ENCODE peak calls at places on chromosomes 11 and 22, in seven cellular contexts. Q is transverse colon, R is H9, P is PC-9, K is lung, S is right atrium auricular region, D is HL-60. Z is an unnamed sample. For H3K27me3, the result is how much of the 10 kb centered on the place peaks cover.

GRCh38 chr11:117833401-117833891 is 8.9 kb upstream of the FXYD2 start:
- DNase-seq in Q (peak), R (peak), P (peak), K (peak), S (no peak), D (no peak), Z (no peak)

GRCh38 chr11:133127746-133128145 is 404.6 kb downstream of the OPCML start:
- DNase-seq in Q (no peak), R (no peak), P (no peak), K (no peak), S (no peak), D (no peak), Z (no peak)

GRCh38 chr11:102513869-102514268 is 16.7 kb downstream of the MMP7 start:
- DNase-seq in Q (peak), R (no peak), P (no peak), K (peak), S (no peak), D (peak), Z (no peak)

GRCh38 chr11:65611028-65611757 is 2.8 kb downstream of the MAP3K11 start:
- DNase-seq in Q (no peak), R (no peak), P (no peak), K (peak), S (no peak), D (peak), Z (no peak)

GRCh38 chr11:118643142-118643994 is 36.0 kb downstream of the PHLDB1 start:
- DNase-seq in Q (no peak), R (no peak), P (no peak), K (no peak), S (no peak), D (no peak), Z (no peak)

GRCh38 chr11:19714093-19714386 is 1.4 kb downstream of the NAV2 start:
- DNase-seq in Q (no peak), R (no peak), P (no peak), K (no peak), S (no peak), D (no peak), Z (no peak)

GRCh38 chr11:119512373-119512772 is 89.4 kb upstream of the THY1 start:
- DNase-seq in Q (no peak), R (no peak), P (no peak), K (no peak), S (no peak), D (no peak), Z (peak)

GRCh38 chr11:62540804-62541671 is 5.6 kb downstream of the AHNAK start:
- DNase-seq in Q (peak), R (no peak), P (no peak), K (no peak), S (no peak), D (no peak), Z (peak)

GRCh38 chr11:66739983-66740382 is 11.0 kb upstream of the SPTBN2 start:
- DNase-seq in Q (no peak), R (no peak), P (no peak), K (no peak), S (no peak), D (no peak), Z (no peak)

GRCh38 chr11:60396790-60397189 is 531 bp downstream of the MS4A14 start:
- DNase-seq in Q (no peak), R (no peak), P (no peak), K (no peak), S (no peak), D (peak), Z (peak)

GRCh38 chr22:29307658-29308147 is 1.3 kb downstream of the GAS2L1 start:
- DNase-seq in Q (no peak), R (no peak), P (no peak), K (no peak), S (no peak), D (no peak), Z (no peak)

GRCh38 chr11:76524919-76525318 is 80.1 kb downstream of the EMSY start:
- DNase-seq in Q (no peak), R (no peak), P (peak), K (peak), S (peak), D (no peak), Z (no peak)

GRCh38 chr11:114846040-114846791 is 167.9 kb downstream of the NXPE2 start:
- DNase-seq in Q (no peak), R (peak), P (no peak), K (peak), S (no peak), D (peak), Z (no peak)

GRCh38 chr22:30572840-30573593 is 1.4 kb downstream of the GAL3ST1 start:
- DNase-seq in Q (peak), R (no peak), P (no peak), K (no peak), S (no peak), D (no peak), Z (no peak)

GRCh38 chr11:118142081-118142480 is 10.5 kb downstream of the SCN4B start:
- DNase-seq in Q (no peak), R (no peak), P (peak), K (no peak), S (no peak), D (no peak), Z (no peak)

GRCh38 chr11:118148240-118148639 is 4.4 kb downstream of the SCN4B start:
- DNase-seq in Q (no peak), R (no peak), P (no peak), K (no peak), S (no peak), D (no peak), Z (no peak)

GRCh38 chr22:17965538-17966402 is 58.6 kb downstream of the MICAL3 start:
- DNase-seq in Q (no peak), R (no peak), P (no peak), K (no peak), S (no peak), D (no peak), Z (no peak)

GRCh38 chr22:26169312-26170111 is at the start of gene SEZ6L:
- DNase-seq in Q (no peak), R (peak), P (no peak), K (no peak), S (no peak), D (peak), Z (peak)

GRCh38 chr11:38553033-38553432 is 1955.0 kb upstream of the RAG2 start:
- DNase-seq in Q (no peak), R (no peak), P (no peak), K (no peak), S (no peak), D (no peak), Z (no peak)

GRCh38 chr11:15278129-15278528 is 163.4 kb downstream of the INSC start:
- DNase-seq in Q (no peak), R (no peak), P (no peak), K (no peak), S (no peak), D (no peak), Z (no peak)

GRCh38 chr11:4881860-4882500 is at the start of gene OR51T1:
- DNase-seq in Q (no peak), R (no peak), P (no peak), K (no peak), S (no peak), D (no peak), Z (no peak)

GRCh38 chr11:130872961-130873360 is 43.3 kb downstream of the SNX19 start:
- DNase-seq in Q (no peak), R (no peak), P (no peak), K (no peak), S (no peak), D (no peak), Z (no peak)

GRCh38 chr11:102615077-102615893 is 9.8 kb downstream of the MMP20 start:
- DNase-seq in Q (no peak), R (no peak), P (no peak), K (no peak), S (no peak), D (no peak), Z (no peak)

GRCh38 chr11:126662055-126662790 is 306.7 kb downstream of the ST3GAL4 start:
- DNase-seq in Q (no peak), R (no peak), P (no peak), K (no peak), S (no peak), D (no peak), Z (no peak)

GRCh38 chr22:24466831-24467249 is 28.3 kb upstream of the UPB1 start:
- DNase-seq in Q (no peak), R (no peak), P (peak), K (no peak), S (no peak), D (peak), Z (no peak)

GRCh38 chr11:86041975-86042378 is 26.9 kb downstream of the PICALM start:
- DNase-seq in Q (peak), R (peak), P (peak), K (peak), S (peak), D (peak), Z (peak)

GRCh38 chr11:126718319-126718718 is 282.3 kb downstream of the KIRREL3 start:
- DNase-seq in Q (no peak), R (no peak), P (no peak), K (no peak), S (no peak), D (no peak), Z (no peak)

DNA sequence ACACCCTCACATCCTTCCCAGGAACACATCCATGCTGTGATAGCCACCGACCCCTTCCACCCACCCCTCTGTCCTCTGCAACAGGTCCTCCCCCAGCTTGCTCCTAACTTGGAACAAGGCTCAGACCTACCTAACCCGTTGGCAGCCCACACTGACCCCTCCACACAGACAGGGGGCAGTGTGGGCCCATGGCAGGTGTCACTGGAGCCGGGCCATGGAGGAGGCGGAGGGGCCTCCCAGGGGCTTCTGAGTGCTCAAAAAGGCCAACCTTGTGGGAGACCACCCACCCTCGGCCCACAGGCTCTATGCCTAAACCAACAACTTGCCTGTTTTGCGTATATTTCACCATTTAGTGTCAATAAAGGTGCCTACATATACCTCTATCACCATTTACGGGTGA is 57.0 kb downstream of the CERK start:
- DNase-seq in Q (no peak), R (no peak), P (no peak), K (no peak), S (no peak), D (no peak), Z (no peak)
- TF ChIP-seq CTCF in Q (peak), R (no peak), P (peak), K (no peak), S (peak), D (peak), Z (peak)

GRCh38 chr11:44329472-44330230 is 19.7 kb upstream of the ALX4 start:
- DNase-seq in Q (no peak), R (no peak), P (no peak), K (no peak), S (no peak), D (no peak), Z (no peak)
- H3K27me3 ChIP-seq in Q (half or more), R (under half), P (half or more), K (under half), S (under half), D (under half), Z (under half)

GRCh38 chr22:50454556-50455075 is 20.2 kb downstream of the SBF1 start:
- DNase-seq in Q (no peak), R (no peak), P (no peak), K (no peak), S (no peak), D (no peak), Z (no peak)

GRCh38 chr22:50459016-50459415 is 15.8 kb downstream of the SBF1 start:
- DNase-seq in Q (no peak), R (no peak), P (no peak), K (no peak), S (no peak), D (no peak), Z (no peak)

GRCh38 chr22:50455201-50455600 is 19.6 kb downstream of the SBF1 start:
- DNase-seq in Q (no peak), R (no peak), P (no peak), K (no peak), S (no peak), D (no peak), Z (no peak)

GRCh38 chr22:50456026-50456425 is 18.8 kb downstream of the SBF1 start:
- DNase-seq in Q (no peak), R (no peak), P (no peak), K (no peak), S (no peak), D (no peak), Z (no peak)

DNA sequence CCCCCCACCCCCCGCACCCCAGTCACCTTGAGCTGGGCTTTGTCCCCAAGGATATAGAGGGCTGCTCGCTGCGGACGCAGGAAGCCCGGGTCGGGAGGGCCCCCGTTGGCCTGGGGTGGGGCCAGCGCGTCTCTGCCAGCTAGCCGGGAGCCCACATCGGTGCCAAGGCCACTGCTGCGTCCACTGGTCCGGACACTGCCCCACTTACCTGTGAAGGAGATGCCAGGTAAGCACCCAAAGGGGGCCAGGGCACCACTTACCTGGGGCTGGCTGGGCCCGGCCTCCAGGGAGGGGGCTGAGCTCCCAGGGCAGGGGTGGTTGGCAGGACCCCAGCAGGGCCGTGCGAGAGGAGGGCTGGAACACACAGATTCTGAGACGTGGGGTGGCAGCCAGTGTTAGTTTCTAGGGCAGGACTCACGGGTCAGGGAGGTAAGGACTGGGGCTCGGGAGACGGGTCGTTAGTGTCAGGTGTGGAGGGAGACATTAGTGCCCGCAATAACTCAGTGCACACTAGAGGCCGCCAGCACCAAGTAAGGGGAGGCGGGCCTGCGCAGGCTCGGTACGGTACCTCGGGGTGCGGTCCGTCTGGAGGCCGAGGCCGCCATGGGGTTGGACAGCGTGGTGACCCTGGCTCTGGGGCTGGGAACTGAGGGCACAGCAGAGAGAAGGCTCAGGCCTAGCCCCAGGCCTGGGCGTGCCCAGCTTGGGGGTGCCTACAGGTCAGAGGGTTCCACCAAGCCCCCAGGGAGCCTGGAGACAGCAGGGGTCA is 18.2 kb downstream of the SBF1 start:
- DNase-seq in Q (no peak), R (peak), P (no peak), K (no peak), S (no peak), D (no peak), Z (no peak)
- TF ChIP-seq CTCF in Q (no peak), R (peak), P (peak), K (no peak), S (no peak), D (peak), Z (peak)

DNA sequence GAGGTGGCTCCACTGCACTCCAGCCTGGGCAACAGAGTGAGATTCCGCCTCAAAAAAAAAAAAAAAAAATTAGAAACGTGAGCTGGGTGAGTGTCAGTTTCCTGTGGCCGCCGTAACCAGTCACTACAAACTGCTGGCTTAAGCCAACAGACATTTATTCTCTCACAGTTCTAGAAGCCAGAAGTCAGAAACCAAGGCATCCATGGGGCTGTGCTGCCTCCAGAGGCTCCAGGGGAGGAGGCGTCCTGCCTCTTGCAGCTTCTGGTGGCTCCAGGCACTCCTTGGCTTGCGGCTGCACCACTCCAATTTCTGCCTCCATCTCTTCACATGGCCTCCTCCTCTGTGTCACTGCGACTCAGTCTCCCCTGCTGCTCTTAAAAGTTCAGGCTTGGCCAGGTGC is 11.1 kb upstream of the KIAA0930 start:
- DNase-seq in Q (no peak), R (no peak), P (no peak), K (no peak), S (no peak), D (no peak), Z (no peak)
- H3K27me3 ChIP-seq in Q (under half), R (under half), P (under half), K (under half), S (under half), D (under half), Z (under half)

GRCh38 chr11:68009391-68010000 is 631 bp upstream of the ALDH3B1 start:
- DNase-seq in Q (no peak), R (no peak), P (no peak), K (no peak), S (no peak), D (peak), Z (no peak)
- TF ChIP-seq CTCF in Q (no peak), R (peak), P (peak), K (no peak), S (no peak), D (no peak), Z (peak)

GRCh38 chr11:128512478-128513127 is 74.8 kb downstream of the ETS1 start:
- DNase-seq in Q (no peak), R (no peak), P (no peak), K (no peak), S (no peak), D (no peak), Z (no peak)
- H3K27me3 ChIP-seq in Q (under half), R (under half), P (under half), K (under half), S (under half), D (under half), Z (under half)

DNA sequence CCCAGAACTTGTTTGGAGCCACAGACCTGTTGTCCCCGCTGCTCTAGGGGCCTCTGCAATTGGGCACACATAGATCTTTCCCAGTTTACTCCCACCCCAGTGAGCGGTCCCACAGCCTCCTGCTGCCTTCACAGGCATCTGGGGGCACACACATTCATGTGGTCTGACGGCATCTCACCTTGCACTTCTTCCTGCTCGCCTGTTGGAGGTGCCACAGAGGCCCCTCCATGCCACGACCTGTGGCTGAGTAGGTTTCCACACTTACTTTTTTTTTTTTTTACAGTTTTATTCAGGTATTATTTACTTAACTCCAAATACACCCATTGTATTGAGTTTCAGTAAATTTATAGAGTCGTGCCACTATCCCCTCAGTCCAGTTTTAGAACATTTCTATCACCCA is 68.9 kb upstream of the SEPTIN5 start:
- DNase-seq in Q (no peak), R (peak), P (no peak), K (no peak), S (no peak), D (no peak), Z (no peak)
- TF ChIP-seq CTCF in Q (no peak), R (peak), P (no peak), K (no peak), S (no peak), D (no peak), Z (no peak)

GRCh38 chr11:122102426-122102825 is 13.6 kb downstream of the BLID start:
- DNase-seq in Q (no peak), R (no peak), P (no peak), K (no peak), S (no peak), D (no peak), Z (no peak)

GRCh38 chr11:122098223-122098980 is 17.6 kb downstream of the BLID start:
- DNase-seq in Q (no peak), R (no peak), P (no peak), K (no peak), S (no peak), D (no peak), Z (no peak)

GRCh38 chr11:122101625-122102291 is 14.3 kb downstream of the BLID start:
- DNase-seq in Q (peak), R (peak), P (no peak), K (peak), S (peak), D (no peak), Z (no peak)

GRCh38 chr11:122099345-122100045 is 16.5 kb downstream of the BLID start:
- DNase-seq in Q (no peak), R (no peak), P (no peak), K (no peak), S (no peak), D (no peak), Z (no peak)

DNA sequence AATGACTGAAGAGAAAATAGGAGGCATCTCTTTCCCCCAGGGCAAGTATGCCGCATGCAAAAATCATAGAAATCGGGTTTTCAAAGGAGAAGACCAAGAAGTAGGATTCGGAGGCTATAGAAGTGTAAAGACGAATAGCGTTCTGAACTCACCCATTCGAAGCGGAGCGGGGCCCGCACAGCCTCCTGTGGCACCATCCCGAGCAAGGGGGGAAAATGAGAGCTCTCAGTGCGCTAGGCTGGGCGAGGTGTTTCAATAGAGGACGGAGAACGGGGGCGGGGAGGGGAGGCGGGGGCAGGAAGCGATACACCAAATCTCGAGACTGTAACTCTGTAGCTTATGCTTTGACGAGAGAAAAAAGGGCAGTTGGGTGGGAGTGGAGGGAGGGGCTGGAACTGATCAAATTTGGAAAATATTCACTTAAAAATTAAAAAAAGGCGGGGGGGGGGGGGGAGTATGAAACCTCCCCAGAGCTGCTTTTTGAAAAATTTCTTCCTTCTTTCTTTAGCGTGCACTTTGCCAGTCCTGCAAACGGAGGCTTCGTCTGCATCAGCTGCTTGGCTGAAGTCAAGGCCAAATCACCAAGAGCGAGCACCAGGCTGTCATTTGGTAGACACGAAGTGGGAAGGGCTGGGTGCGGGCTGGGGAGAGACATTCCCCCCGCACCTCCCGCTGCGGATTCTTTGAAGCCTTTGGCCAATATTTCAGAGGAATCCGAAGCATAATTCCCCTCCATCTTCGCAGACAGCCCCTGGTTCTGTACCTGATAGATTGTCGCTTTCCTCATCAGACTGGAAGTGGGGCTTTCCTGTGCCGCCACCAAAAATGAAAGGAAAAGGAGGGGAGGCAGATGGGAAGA is 15.6 kb downstream of the BLID start:
- DNase-seq in Q (peak), R (peak), P (no peak), K (no peak), S (peak), D (no peak), Z (no peak)
- H3K27me3 ChIP-seq in Q (under half), R (under half), P (under half), K (under half), S (under half), D (under half), Z (under half)